ENCODE peak calls at places on chromosomes 4 and X, in six cellular contexts. J, P, T, U, H and W are unnamed samples. For H3K27me3 and H3K36me3, the result is how much of the 10 kb centered on the place peaks cover.

GRCh38 chrX:14505648-14506047 is 23.7 kb upstream of the GLRA2 start:
- DNase-seq in J (no peak), P (no peak), T (no peak), U (no peak), H (no peak), W (no peak)

GRCh38 chr4:26171953-26172352 is 148.9 kb upstream of the RBPJ start:
- DNase-seq in J (no peak), P (no peak), T (peak), U (no peak), H (no peak), W (no peak)

GRCh38 chr4:58561170-58561569 is 1451.0 kb upstream of the IGFBP7 start:
- DNase-seq in J (no peak), P (no peak), T (no peak), U (no peak), H (no peak), W (no peak)

GRCh38 chr4:7588002-7588401 is 153.3 kb upstream of the PSAPL1 start:
- DNase-seq in J (no peak), P (no peak), T (no peak), U (no peak), H (no peak), W (no peak)

GRCh38 chrX:134711135-134711941 is 53.1 kb upstream of the PLAC1 start:
- DNase-seq in J (no peak), P (no peak), T (no peak), U (no peak), H (no peak), W (no peak)

GRCh38 chr4:107710493-107711459 is 9.3 kb downstream of the PAPSS1 start:
- DNase-seq in J (no peak), P (no peak), T (no peak), U (no peak), H (no peak), W (no peak)

GRCh38 chr4:122703868-122704267 is 28.6 kb upstream of the BBS12 start:
- DNase-seq in J (no peak), P (no peak), T (no peak), U (no peak), H (no peak), W (no peak)

GRCh38 chrX:129577473-129577872 is 37.4 kb downstream of the OCRL start:
- DNase-seq in J (no peak), P (no peak), T (peak), U (no peak), H (no peak), W (no peak)

GRCh38 chrX:47623540-47624027 is 3.9 kb upstream of the SYN1 start:
- DNase-seq in J (peak), P (peak), T (peak), U (peak), H (peak), W (peak)

GRCh38 chr4:13523591-13524503 is 20.5 kb downstream of the NKX3-2 start:
- DNase-seq in J (no peak), P (peak), T (no peak), U (no peak), H (no peak), W (no peak)
- H3K27me3 ChIP-seq in J (under half), P (half or more), T (half or more), U (under half), H (under half), W (under half)

GRCh38 chr4:88732714-88733368 is 35.2 kb upstream of the NAP1L5 start:
- DNase-seq in J (no peak), P (no peak), T (no peak), U (no peak), H (no peak), W (no peak)
- H3K36me3 ChIP-seq in J (under half), P (under half), T (under half), U (under half), H (under half), W (under half)

DNA sequence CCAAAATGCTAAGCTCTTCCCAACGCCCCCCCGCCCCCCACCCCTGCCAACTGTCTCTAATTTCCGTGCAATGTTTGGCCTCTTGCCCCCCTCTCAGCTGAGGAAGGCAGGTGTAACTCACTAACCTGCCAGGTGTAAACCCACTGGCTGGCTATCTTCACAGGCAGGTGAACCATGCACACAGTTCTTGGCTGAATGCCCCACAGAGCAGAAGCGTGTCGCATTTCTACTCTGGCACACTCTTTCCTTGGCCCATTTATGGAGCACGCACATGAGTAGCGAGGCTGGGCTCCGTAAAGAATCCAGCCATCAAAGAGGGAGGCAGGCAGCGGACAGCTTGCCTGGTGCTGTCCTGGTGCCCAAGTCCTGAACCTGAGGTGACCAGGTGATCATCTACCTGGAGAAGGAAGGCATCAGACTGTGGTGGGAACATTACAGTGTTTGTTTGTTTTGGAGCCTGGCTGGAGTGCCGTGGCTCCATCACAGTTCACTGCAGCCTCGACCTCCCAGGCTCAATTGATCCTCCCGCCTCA is 39.2 kb upstream of the CRMP1 start:
- DNase-seq in J (no peak), P (no peak), T (no peak), U (no peak), H (no peak), W (no peak)
- H3K27me3 ChIP-seq in J (under half), P (under half), T (under half), U (under half), H (under half), W (under half)

DNA sequence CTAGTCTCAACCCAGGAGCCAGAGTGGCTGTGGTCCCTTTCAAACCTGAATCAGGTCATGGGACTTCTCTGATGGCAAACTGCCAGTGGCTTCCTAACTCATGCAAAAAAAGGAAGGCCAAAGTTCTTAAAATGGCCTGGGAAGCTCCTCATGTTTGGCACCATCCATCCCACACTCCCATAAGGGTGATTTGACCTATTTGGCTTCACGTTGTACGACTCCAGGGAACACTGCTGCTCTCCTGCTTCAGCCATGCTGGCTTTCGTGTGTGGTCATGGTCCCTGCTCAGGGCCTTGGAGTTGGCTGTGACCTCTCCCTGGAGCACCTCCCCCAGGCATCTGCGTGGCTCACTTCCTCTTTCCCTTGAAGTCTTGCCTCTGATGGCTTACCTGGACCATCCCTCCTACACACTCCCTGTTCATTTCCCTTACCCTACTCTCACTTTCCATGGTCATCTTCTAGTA is 12.8 kb upstream of the TMSB4X start:
- DNase-seq in J (no peak), P (no peak), T (no peak), U (no peak), H (no peak), W (no peak)
- H3K36me3 ChIP-seq in J (under half), P (under half), T (under half), U (under half), H (under half), W (under half)

GRCh38 chrX:139201924-139202323 is 328.6 kb upstream of the F9 start:
- DNase-seq in J (no peak), P (no peak), T (no peak), U (no peak), H (no peak), W (no peak)

GRCh38 chrX:139200793-139201192 is 329.7 kb upstream of the F9 start:
- DNase-seq in J (no peak), P (no peak), T (no peak), U (no peak), H (no peak), W (no peak)

GRCh38 chrX:139198936-139199335 is 331.6 kb upstream of the F9 start:
- DNase-seq in J (no peak), P (no peak), T (no peak), U (no peak), H (no peak), W (no peak)

GRCh38 chrX:139200346-139200745 is 330.2 kb upstream of the F9 start:
- DNase-seq in J (no peak), P (no peak), T (no peak), U (no peak), H (no peak), W (no peak)

DNA sequence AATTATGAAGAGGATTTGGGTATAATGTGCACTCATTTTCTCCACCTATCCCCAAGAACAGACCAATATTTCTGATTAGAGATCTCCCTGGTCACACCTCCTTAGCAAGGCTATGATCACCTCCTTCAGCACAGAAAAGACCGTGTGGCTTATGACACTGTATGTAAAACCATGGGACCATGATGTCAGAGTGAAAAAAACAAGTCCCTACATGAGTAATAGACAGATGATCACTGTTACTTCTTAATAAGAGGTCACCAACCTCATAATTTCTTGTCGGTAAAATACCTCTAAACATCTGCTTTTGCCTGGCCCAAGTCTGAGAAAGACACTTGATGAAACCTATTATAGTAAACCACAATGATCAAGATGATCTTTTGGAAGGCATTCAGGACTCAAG is 330.6 kb upstream of the F9 start:
- DNase-seq in J (no peak), P (no peak), T (no peak), U (no peak), H (no peak), W (no peak)
- H3K27me3 ChIP-seq in J (under half), P (under half), T (under half), U (under half), H (under half), W (under half)

GRCh38 chr4:1227817-1228216 is 21.1 kb downstream of the CTBP1 start:
- DNase-seq in J (no peak), P (no peak), T (no peak), U (no peak), H (no peak), W (no peak)
- H3K36me3 ChIP-seq in J (under half), P (half or more), T (half or more), U (under half), H (half or more), W (under half)

GRCh38 chrX:39629001-39629400 is 468.8 kb downstream of the BCOR start:
- DNase-seq in J (no peak), P (no peak), T (no peak), U (no peak), H (no peak), W (no peak)
- H3K27me3 ChIP-seq in J (under half), P (under half), T (under half), U (under half), H (under half), W (under half)